ENCODE peak calls at places on chromosomes 7 and 10, in five cellular contexts. One of them, this sample, is unnamed. For H3K4me1, the result is how much of the 10 kb centered on the place peaks cover.

GRCh38 chr7:2138146-2138765 is 94.5 kb downstream of the MAD1L1 start:
- DNase-seq in IMR-90: no peak
- DNase-seq in upper lobe of right lung: no peak
- DNase-seq in CD8-positive, alpha-beta memory T cell: no peak
- DNase-seq in cardiac muscle cell: no peak
- DNase-seq in this sample: no peak

GRCh38 chr7:69367785-69368184 is 230.5 kb upstream of the AUTS2 start:
- DNase-seq in IMR-90: no peak
- DNase-seq in upper lobe of right lung: no peak
- DNase-seq in CD8-positive, alpha-beta memory T cell: no peak
- DNase-seq in cardiac muscle cell: no peak
- DNase-seq in this sample: no peak

GRCh38 chr7:157740251-157740650 is 403.4 kb downstream of the DNAJB6 start:
- DNase-seq in IMR-90: no peak
- DNase-seq in upper lobe of right lung: no peak
- DNase-seq in CD8-positive, alpha-beta memory T cell: no peak
- DNase-seq in cardiac muscle cell: no peak
- DNase-seq in this sample: no peak

GRCh38 chr10:68406111-68406814 is 814 bp downstream of the RUFY2 start:
- DNase-seq in IMR-90: peak
- DNase-seq in upper lobe of right lung: peak
- DNase-seq in CD8-positive, alpha-beta memory T cell: peak
- DNase-seq in cardiac muscle cell: peak
- DNase-seq in this sample: peak

GRCh38 chr7:31056775-31057346 is 4.8 kb downstream of the ADCYAP1R1 start:
- DNase-seq in IMR-90: no peak
- DNase-seq in upper lobe of right lung: no peak
- DNase-seq in CD8-positive, alpha-beta memory T cell: no peak
- DNase-seq in cardiac muscle cell: no peak
- DNase-seq in this sample: no peak

GRCh38 chr10:71845410-71846406 is 5.3 kb downstream of the PSAP start:
- DNase-seq in IMR-90: peak
- DNase-seq in upper lobe of right lung: peak
- DNase-seq in CD8-positive, alpha-beta memory T cell: no peak
- DNase-seq in cardiac muscle cell: no peak
- DNase-seq in this sample: no peak

GRCh38 chr10:19930936-19931859 is 115.0 kb downstream of the PLXDC2 start:
- DNase-seq in IMR-90: peak
- DNase-seq in upper lobe of right lung: no peak
- DNase-seq in CD8-positive, alpha-beta memory T cell: no peak
- DNase-seq in cardiac muscle cell: no peak
- DNase-seq in this sample: no peak

GRCh38 chr10:25071227-25071626 is 54.8 kb downstream of the THNSL1 start:
- DNase-seq in IMR-90: no peak
- DNase-seq in upper lobe of right lung: no peak
- DNase-seq in CD8-positive, alpha-beta memory T cell: no peak
- DNase-seq in cardiac muscle cell: no peak
- DNase-seq in this sample: no peak

GRCh38 chr7:155808551-155809331 is 3.5 kb downstream of the SHH start:
- DNase-seq in IMR-90: no peak
- DNase-seq in upper lobe of right lung: peak
- DNase-seq in CD8-positive, alpha-beta memory T cell: no peak
- DNase-seq in cardiac muscle cell: no peak
- DNase-seq in this sample: no peak

GRCh38 chr7:92246363-92247101 is 758 bp downstream of the ANKIB1 start:
- DNase-seq in IMR-90: peak
- DNase-seq in upper lobe of right lung: peak
- DNase-seq in CD8-positive, alpha-beta memory T cell: peak
- DNase-seq in cardiac muscle cell: peak
- DNase-seq in this sample: peak

GRCh38 chr7:151059362-151060112 is at the start of gene SLC4A2:
- DNase-seq in IMR-90: peak
- DNase-seq in upper lobe of right lung: peak
- DNase-seq in CD8-positive, alpha-beta memory T cell: peak
- DNase-seq in cardiac muscle cell: peak
- DNase-seq in this sample: peak

GRCh38 chr10:86732771-86733170 is 23.6 kb upstream of the BMPR1A start:
- DNase-seq in IMR-90: no peak
- DNase-seq in upper lobe of right lung: no peak
- DNase-seq in CD8-positive, alpha-beta memory T cell: no peak
- DNase-seq in cardiac muscle cell: no peak
- DNase-seq in this sample: no peak

GRCh38 chr10:86734209-86734988 is 22.0 kb upstream of the BMPR1A start:
- DNase-seq in IMR-90: no peak
- DNase-seq in upper lobe of right lung: no peak
- DNase-seq in CD8-positive, alpha-beta memory T cell: no peak
- DNase-seq in cardiac muscle cell: peak
- DNase-seq in this sample: no peak

GRCh38 chr10:86730227-86730626 is 26.2 kb upstream of the BMPR1A start:
- DNase-seq in IMR-90: peak
- DNase-seq in upper lobe of right lung: no peak
- DNase-seq in CD8-positive, alpha-beta memory T cell: no peak
- DNase-seq in cardiac muscle cell: no peak
- DNase-seq in this sample: no peak

GRCh38 chr10:86729677-86730076 is 26.7 kb upstream of the BMPR1A start:
- DNase-seq in IMR-90: no peak
- DNase-seq in upper lobe of right lung: no peak
- DNase-seq in CD8-positive, alpha-beta memory T cell: no peak
- DNase-seq in cardiac muscle cell: no peak
- DNase-seq in this sample: no peak

GRCh38 chr10:86733260-86733671 is 23.2 kb upstream of the BMPR1A start:
- DNase-seq in IMR-90: peak
- DNase-seq in upper lobe of right lung: no peak
- DNase-seq in CD8-positive, alpha-beta memory T cell: no peak
- DNase-seq in cardiac muscle cell: peak
- DNase-seq in this sample: no peak
- H3K4me3 ChIP-seq in IMR-90: no peak
- H3K4me3 ChIP-seq in upper lobe of right lung: no peak
- H3K4me3 ChIP-seq in CD8-positive, alpha-beta memory T cell: no peak
- H3K4me3 ChIP-seq in cardiac muscle cell: no peak
- H3K4me3 ChIP-seq in this sample: no peak

DNA sequence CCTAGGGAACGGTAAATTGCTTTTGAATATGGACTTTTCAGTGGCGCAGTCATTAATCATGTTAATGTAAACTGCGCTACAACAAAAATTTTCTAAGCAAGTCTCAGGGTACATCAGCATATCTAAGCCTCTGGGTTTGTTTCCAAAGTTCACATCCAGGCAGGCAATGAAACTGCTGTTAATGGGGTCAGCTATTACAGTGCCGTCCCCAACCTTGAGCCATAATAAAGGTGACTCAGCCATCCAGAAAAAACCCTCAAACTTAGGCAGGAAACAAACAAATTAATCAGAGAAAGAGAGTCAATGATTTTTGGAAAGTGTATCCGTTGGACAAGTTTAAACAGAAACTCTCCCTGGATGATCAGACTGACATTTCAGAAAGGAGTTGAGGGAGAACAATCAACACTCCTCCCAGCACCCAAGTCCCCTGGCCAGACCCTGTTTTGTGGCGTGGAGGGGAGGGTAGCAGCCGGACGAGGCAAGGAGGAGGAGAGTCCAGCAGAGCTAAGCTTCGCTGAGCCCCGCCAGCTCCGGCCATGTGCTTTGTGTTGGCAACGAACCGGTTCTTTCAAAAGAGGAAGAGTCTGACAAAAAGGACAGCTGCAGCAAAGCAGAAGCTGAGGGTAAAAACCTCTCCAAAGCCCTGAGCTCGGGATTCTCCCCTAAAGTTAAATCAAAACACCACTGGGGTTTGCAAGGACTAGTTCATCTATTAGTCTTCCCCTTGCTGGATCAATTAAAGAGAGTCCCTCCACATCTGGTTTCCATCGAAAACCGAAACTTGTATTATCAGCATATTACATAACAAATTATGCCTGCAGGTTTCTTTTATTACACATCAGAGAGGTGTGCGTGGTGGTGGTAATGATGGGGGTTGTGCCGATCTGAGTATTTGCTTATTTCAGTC is 3.6 kb downstream of the FAM53B start:
- DNase-seq in IMR-90: peak
- DNase-seq in upper lobe of right lung: peak
- DNase-seq in CD8-positive, alpha-beta memory T cell: no peak
- DNase-seq in cardiac muscle cell: no peak
- DNase-seq in this sample: peak
- H3K4me1 ChIP-seq in IMR-90: under half
- H3K4me1 ChIP-seq in upper lobe of right lung: half or more
- H3K4me1 ChIP-seq in CD8-positive, alpha-beta memory T cell: half or more
- H3K4me1 ChIP-seq in cardiac muscle cell: under half
- H3K4me1 ChIP-seq in this sample: half or more

GRCh38 chr10:129110780-129111179 is 356.3 kb upstream of the MGMT start:
- DNase-seq in IMR-90: no peak
- DNase-seq in upper lobe of right lung: no peak
- DNase-seq in CD8-positive, alpha-beta memory T cell: no peak
- DNase-seq in cardiac muscle cell: no peak
- DNase-seq in this sample: no peak
- H3K27ac ChIP-seq in IMR-90: no peak
- H3K27ac ChIP-seq in upper lobe of right lung: no peak
- H3K27ac ChIP-seq in CD8-positive, alpha-beta memory T cell: no peak
- H3K27ac ChIP-seq in cardiac muscle cell: no peak
- H3K27ac ChIP-seq in this sample: no peak

DNA sequence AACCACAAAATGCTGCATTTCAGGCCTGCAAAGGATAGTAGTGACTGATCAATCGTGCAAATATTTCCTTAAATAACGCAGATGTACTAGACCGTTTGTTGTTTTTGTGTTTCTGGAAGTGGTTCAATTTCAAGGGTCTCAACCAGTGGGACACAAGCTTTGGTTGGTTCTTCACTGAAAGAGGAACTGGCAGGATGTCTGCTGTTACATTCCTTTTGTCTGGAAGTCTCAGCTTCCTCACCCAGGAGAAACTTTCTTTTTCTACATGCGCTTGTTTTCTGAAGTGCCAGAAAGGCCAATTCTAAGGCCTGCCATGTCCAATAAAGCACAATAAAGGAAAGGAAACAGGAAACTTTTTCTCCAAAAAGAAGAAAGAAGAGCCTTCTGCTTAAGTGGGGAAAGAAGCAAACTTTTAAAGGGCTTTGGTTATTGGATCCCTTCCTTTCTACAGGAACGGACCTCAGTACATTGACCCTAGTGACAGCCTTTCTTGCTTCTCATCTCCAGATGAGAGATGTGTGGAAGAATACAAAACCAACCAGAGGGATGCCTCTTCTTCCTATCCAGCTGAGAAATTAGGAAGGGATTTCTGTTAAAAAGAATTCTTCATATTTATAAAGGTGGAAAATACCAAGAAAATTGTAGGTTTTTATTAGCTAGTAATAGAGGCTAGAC is 4.2 kb downstream of the DKK1 start:
- DNase-seq in IMR-90: peak
- DNase-seq in upper lobe of right lung: no peak
- DNase-seq in CD8-positive, alpha-beta memory T cell: no peak
- DNase-seq in cardiac muscle cell: no peak
- DNase-seq in this sample: no peak
- H3K4me3 ChIP-seq in IMR-90: peak
- H3K4me3 ChIP-seq in upper lobe of right lung: no peak
- H3K4me3 ChIP-seq in CD8-positive, alpha-beta memory T cell: no peak
- H3K4me3 ChIP-seq in cardiac muscle cell: no peak
- H3K4me3 ChIP-seq in this sample: no peak

DNA sequence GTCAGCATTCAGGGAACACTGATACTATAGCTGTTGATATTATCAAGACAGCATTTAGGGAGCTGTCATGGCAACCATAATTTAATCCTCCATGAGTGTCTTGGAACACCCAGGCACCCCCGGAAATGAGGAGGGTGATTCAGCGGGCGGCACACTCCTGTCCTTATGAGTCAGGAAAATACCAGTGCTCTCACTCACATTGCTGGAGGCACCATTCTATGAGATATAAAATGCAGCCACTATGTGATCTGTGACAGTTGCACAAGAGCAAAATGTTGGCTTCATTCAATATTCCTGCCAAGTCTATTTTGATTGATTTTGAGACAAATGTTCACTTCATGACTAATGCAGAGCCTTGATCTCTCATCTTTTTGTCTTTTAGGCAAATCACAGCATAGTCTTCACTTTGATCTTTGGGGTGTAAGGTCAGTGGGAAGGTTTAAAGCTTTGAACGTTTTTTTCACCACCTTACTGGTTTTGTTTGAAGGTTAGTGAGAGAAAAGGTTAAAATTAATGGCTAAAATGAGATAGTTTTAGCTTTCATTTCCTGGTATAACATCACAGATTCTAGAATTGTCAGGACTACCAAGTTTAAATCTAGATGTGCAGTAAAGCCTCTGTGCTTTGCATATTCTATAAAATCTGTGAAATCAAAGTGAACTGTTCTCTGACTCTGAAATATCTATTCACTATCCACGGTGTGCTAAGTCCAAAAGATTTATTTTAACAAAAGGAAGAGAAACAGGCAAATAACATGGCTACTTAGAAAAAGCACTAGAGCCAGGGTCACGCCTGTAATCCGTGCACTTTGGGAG is 12.4 kb upstream of the ARHGAP12 start:
- DNase-seq in IMR-90: peak
- DNase-seq in upper lobe of right lung: no peak
- DNase-seq in CD8-positive, alpha-beta memory T cell: no peak
- DNase-seq in cardiac muscle cell: no peak
- DNase-seq in this sample: no peak
- H3K4me1 ChIP-seq in IMR-90: under half
- H3K4me1 ChIP-seq in upper lobe of right lung: under half
- H3K4me1 ChIP-seq in CD8-positive, alpha-beta memory T cell: under half
- H3K4me1 ChIP-seq in cardiac muscle cell: under half
- H3K4me1 ChIP-seq in this sample: under half

GRCh38 chr10:86803156-86803555 is 46.7 kb downstream of the BMPR1A start:
- DNase-seq in IMR-90: no peak
- DNase-seq in upper lobe of right lung: no peak
- DNase-seq in CD8-positive, alpha-beta memory T cell: no peak
- DNase-seq in cardiac muscle cell: no peak
- DNase-seq in this sample: no peak
- H3K27ac ChIP-seq in IMR-90: no peak
- H3K27ac ChIP-seq in upper lobe of right lung: no peak
- H3K27ac ChIP-seq in CD8-positive, alpha-beta memory T cell: no peak
- H3K27ac ChIP-seq in cardiac muscle cell: no peak
- H3K27ac ChIP-seq in this sample: no peak

GRCh38 chr10:29947701-29948060 is 111.7 kb downstream of the JCAD start:
- DNase-seq in IMR-90: no peak
- DNase-seq in upper lobe of right lung: no peak
- DNase-seq in CD8-positive, alpha-beta memory T cell: no peak
- DNase-seq in cardiac muscle cell: no peak
- DNase-seq in this sample: no peak
- H3K4me3 ChIP-seq in IMR-90: no peak
- H3K4me3 ChIP-seq in upper lobe of right lung: no peak
- H3K4me3 ChIP-seq in CD8-positive, alpha-beta memory T cell: no peak
- H3K4me3 ChIP-seq in cardiac muscle cell: no peak
- H3K4me3 ChIP-seq in this sample: no peak